ENCODE peak calls at places on chromosomes 12 and 14, in six cellular contexts. K, P, U, D, T and H are unnamed samples.

GRCh38 chr14:51444381-51445000 is 204.4 kb downstream of the TMX1 start:
- DNase-seq in K (no peak), P (no peak), U (no peak), D (no peak), T (no peak), H (no peak)

GRCh38 chr14:82661258-82661657 is 1127.6 kb upstream of the SEL1L start:
- DNase-seq in K (no peak), P (no peak), U (no peak), D (no peak), T (no peak), H (no peak)

GRCh38 chr12:107014050-107014449 is 27.1 kb upstream of the MTERF2 start:
- DNase-seq in K (no peak), P (no peak), U (no peak), D (no peak), T (peak), H (no peak)

GRCh38 chr12:106302401-106303201 is at the start of gene TCP11L2:
- DNase-seq in K (peak), P (no peak), U (peak), D (peak), T (peak), H (peak)

GRCh38 chr12:110317921-110318320 is 36.9 kb downstream of the ATP2A2 start:
- DNase-seq in K (no peak), P (no peak), U (no peak), D (no peak), T (no peak), H (no peak)

GRCh38 chr12:119613319-119613936 is 19.9 kb downstream of the TMEM233 start:
- DNase-seq in K (no peak), P (no peak), U (no peak), D (no peak), T (peak), H (no peak)

GRCh38 chr14:70257526-70257925 is 68.8 kb upstream of the SLC8A3 start:
- DNase-seq in K (no peak), P (no peak), U (no peak), D (no peak), T (peak), H (no peak)

GRCh38 chr14:49212721-49213120 is 373.5 kb downstream of the RPS29 start:
- DNase-seq in K (no peak), P (no peak), U (no peak), D (no peak), T (no peak), H (no peak)

GRCh38 chr14:24052656-24053547 is 1.1 kb downstream of the CARMIL3 start:
- DNase-seq in K (no peak), P (no peak), U (no peak), D (no peak), T (no peak), H (peak)

GRCh38 chr14:34172477-34173368 is 221.8 kb upstream of the EGLN3 start:
- DNase-seq in K (no peak), P (no peak), U (no peak), D (no peak), T (no peak), H (no peak)

GRCh38 chr14:72169521-72169920 is 237.3 kb downstream of the RGS6 start:
- DNase-seq in K (no peak), P (no peak), U (no peak), D (no peak), T (no peak), H (no peak)

GRCh38 chr14:71956920-71957563 is 24.8 kb downstream of the RGS6 start:
- DNase-seq in K (no peak), P (no peak), U (no peak), D (peak), T (no peak), H (no peak)

GRCh38 chr12:41709012-41709411 is 435.7 kb downstream of the GXYLT1 start:
- DNase-seq in K (no peak), P (no peak), U (no peak), D (no peak), T (no peak), H (no peak)

GRCh38 chr12:98883231-98883630 is 238.1 kb downstream of the APAF1 start:
- DNase-seq in K (no peak), P (no peak), U (no peak), D (no peak), T (no peak), H (no peak)

GRCh38 chr12:40718878-40719372 is 26.7 kb downstream of the CNTN1 start:
- DNase-seq in K (no peak), P (no peak), U (no peak), D (no peak), T (no peak), H (no peak)

GRCh38 chr12:1405619-1406018 is 188.8 kb downstream of the FBXL14 start:
- DNase-seq in K (no peak), P (no peak), U (no peak), D (no peak), T (no peak), H (no peak)

GRCh38 chr12:73274972-73275371 is 1002.8 kb downstream of the TRHDE start:
- DNase-seq in K (no peak), P (no peak), U (no peak), D (no peak), T (no peak), H (no peak)

GRCh38 chr12:119225454-119225853 is 46.7 kb downstream of the HSPB8 start:
- DNase-seq in K (no peak), P (no peak), U (no peak), D (no peak), T (no peak), H (no peak)

GRCh38 chr12:86331457-86331856 is 75.3 kb upstream of the MGAT4C start:
- DNase-seq in K (no peak), P (no peak), U (no peak), D (no peak), T (no peak), H (no peak)

GRCh38 chr12:94509317-94509716 is 49.6 kb upstream of the CEP83 start:
- DNase-seq in K (no peak), P (no peak), U (no peak), D (no peak), T (no peak), H (no peak)

GRCh38 chr12:104276192-104277131 is 27.1 kb upstream of the EID3 start:
- DNase-seq in K (no peak), P (no peak), U (no peak), D (no peak), T (peak), H (no peak)

GRCh38 chr12:57726151-57726883 is 12.2 kb downstream of the AGAP2 start:
- DNase-seq in K (no peak), P (peak), U (no peak), D (no peak), T (peak), H (peak)

GRCh38 chr14:60984225-60984624 is 3.2 kb downstream of the SLC38A6 start:
- DNase-seq in K (no peak), P (no peak), U (no peak), D (no peak), T (no peak), H (no peak)

GRCh38 chr12:49543221-49543913 is 4.5 kb downstream of the KCNH3 start:
- DNase-seq in K (no peak), P (no peak), U (no peak), D (no peak), T (no peak), H (no peak)
- TF ChIP-seq CTCF in K (no peak), P (no peak), U (no peak), D (no peak), T (no peak), H (no peak)

DNA sequence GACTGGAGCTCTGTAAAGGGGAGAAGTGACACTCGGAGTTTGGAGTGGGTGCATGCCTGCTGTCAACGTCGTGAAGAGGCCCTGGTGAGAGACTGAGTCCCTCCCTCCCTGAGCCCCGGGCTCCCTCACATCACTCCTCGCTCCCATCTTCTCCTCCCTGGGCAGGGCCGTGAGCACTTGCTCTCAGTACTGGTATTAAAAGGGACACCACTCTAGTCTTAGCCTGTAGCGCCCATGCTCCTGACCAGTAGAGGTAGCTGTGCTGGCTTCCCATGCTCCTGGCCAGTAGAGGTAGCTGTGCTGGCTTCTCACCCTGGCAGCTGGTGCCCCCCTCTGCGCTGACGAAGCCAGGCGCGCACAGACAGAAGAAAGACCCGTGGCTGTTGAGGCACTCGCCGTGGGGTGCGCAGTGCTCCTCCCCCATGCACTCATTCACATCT is 14.7 kb downstream of the ISCA2 start:
- DNase-seq in K (no peak), P (no peak), U (no peak), D (no peak), T (peak), H (no peak)
- TF ChIP-seq CTCF in K (no peak), P (peak), U (no peak), D (peak), T (peak), H (no peak)

GRCh38 chr12:7588703-7589329 is 76.9 kb downstream of the APOBEC1 start:
- DNase-seq in K (no peak), P (no peak), U (peak), D (no peak), T (peak), H (no peak)
- TF ChIP-seq CTCF in K (peak), P (peak), U (peak), D (peak), T (peak), H (peak)

GRCh38 chr14:96629558-96630222 is 127.5 kb downstream of the PAPOLA start:
- DNase-seq in K (no peak), P (no peak), U (no peak), D (no peak), T (no peak), H (peak)
- TF ChIP-seq CTCF in K (no peak), P (no peak), U (no peak), D (no peak), T (no peak), H (no peak)

GRCh38 chr14:67411375-67411774 is 590 bp downstream of the PLEK2 start:
- DNase-seq in K (no peak), P (no peak), U (no peak), D (no peak), T (peak), H (no peak)
- TF ChIP-seq CTCF in K (no peak), P (no peak), U (no peak), D (no peak), T (no peak), H (no peak)

GRCh38 chr14:36014236-36014635 is 162.3 kb downstream of the PTCSC3 start:
- DNase-seq in K (no peak), P (no peak), U (no peak), D (no peak), T (no peak), H (no peak)
- TF ChIP-seq CTCF in K (no peak), P (no peak), U (no peak), D (no peak), T (no peak), H (no peak)

GRCh38 chr12:53695148-53696138 is 19.6 kb upstream of the ATP5MC2 start:
- DNase-seq in K (no peak), P (no peak), U (no peak), D (no peak), T (peak), H (no peak)
- TF ChIP-seq CTCF in K (no peak), P (peak), U (no peak), D (peak), T (no peak), H (no peak)

DNA sequence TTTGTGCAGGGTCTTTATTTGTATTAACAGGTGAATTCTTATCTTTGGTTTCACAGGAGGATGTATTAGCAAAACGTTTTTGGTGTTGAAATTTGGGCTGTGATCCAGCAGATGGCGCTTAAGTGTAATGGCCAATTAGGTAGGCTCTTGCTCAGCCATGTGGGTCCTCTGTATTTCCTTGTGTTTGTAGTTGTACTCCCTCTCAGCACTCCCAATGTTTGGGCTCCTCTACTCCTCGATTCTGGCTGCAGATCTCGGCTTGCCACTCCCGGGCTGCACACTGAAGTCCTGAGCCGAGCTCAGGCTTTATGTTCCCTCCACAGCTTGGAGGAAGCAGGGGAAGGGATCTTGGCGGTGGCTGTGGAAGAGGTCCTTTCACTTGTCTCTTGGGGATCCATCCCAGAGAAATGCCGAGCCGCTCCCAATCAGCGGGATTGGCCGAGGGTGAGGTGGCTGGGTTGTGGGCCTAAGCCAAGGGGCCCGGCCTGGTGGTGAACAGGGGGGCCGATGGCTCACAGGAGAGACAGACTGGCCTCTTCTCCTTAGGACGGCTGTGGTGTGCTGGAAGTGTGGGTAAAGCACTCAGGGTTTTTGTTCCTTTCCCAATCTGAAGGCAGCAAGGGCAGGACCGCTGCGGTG is 133.7 kb downstream of the AEBP2 start:
- DNase-seq in K (no peak), P (peak), U (no peak), D (peak), T (peak), H (no peak)
- TF ChIP-seq CTCF in K (no peak), P (peak), U (no peak), D (peak), T (peak), H (peak)

GRCh38 chr14:90900712-90901111 is 84.5 kb upstream of the TTC7B start:
- DNase-seq in K (no peak), P (no peak), U (no peak), D (no peak), T (peak), H (no peak)
- TF ChIP-seq CTCF in K (no peak), P (no peak), U (no peak), D (no peak), T (peak), H (no peak)